ENCODE peak calls at places on chromosomes 12 and 14, in seven cellular contexts. P is ovary; X is left ventricle myocardium inferior; R is CD8-positive, alpha-beta memory T cell; M is CD8-positive, alpha-beta T cell; H is cardiac muscle cell; J is thoracic aorta. G is an unnamed sample.

GRCh38 chr12:92543872-92544271 is 158.9 kb upstream of the PLEKHG7 start:
- DNase-seq in P (no peak), X (no peak), R (no peak), M (no peak), H (no peak), J (no peak), G (no peak)

GRCh38 chr14:22996823-22997301 is 13.1 kb downstream of the C14orf93 start:
- DNase-seq in P (peak), X (no peak), R (no peak), M (no peak), H (no peak), J (no peak), G (no peak)

GRCh38 chr12:105598032-105598431 is 267.5 kb downstream of the C12orf75 start:
- DNase-seq in P (no peak), X (no peak), R (no peak), M (no peak), H (no peak), J (no peak), G (no peak)

GRCh38 chr14:105315941-105316562 is 1.5 kb downstream of the PACS2 start:
- DNase-seq in P (no peak), X (no peak), R (no peak), M (peak), H (no peak), J (no peak), G (no peak)

GRCh38 chr12:122081697-122082221 is 3.2 kb downstream of the MLXIP start:
- DNase-seq in P (peak), X (peak), R (peak), M (peak), H (peak), J (no peak), G (no peak)

GRCh38 chr12:6958609-6959375 is 7.6 kb downstream of the PTPN6 start:
- DNase-seq in P (peak), X (peak), R (peak), M (peak), H (no peak), J (no peak), G (no peak)

GRCh38 chr12:131455581-131456110 is 255.2 kb upstream of the SFSWAP start:
- DNase-seq in P (no peak), X (no peak), R (no peak), M (no peak), H (no peak), J (no peak), G (no peak)

GRCh38 chr12:15336772-15337553 is 14.7 kb downstream of the PTPRO start:
- DNase-seq in P (no peak), X (no peak), R (no peak), M (no peak), H (peak), J (no peak), G (no peak)

GRCh38 chr14:75794615-75795038 is 133.6 kb downstream of the TTLL5 start:
- DNase-seq in P (no peak), X (no peak), R (no peak), M (no peak), H (peak), J (no peak), G (no peak)

GRCh38 chr12:31591308-31591901 is 469 bp upstream of the DENND5B start:
- DNase-seq in P (peak), X (no peak), R (no peak), M (no peak), H (peak), J (no peak), G (peak)

GRCh38 chr12:66688836-66689439 is 10.1 kb upstream of the GRIP1 start:
- DNase-seq in P (no peak), X (no peak), R (peak), M (peak), H (peak), J (no peak), G (no peak)

GRCh38 chr14:94145902-94146527 is 16.6 kb upstream of the IFI27L2 start:
- DNase-seq in P (no peak), X (no peak), R (no peak), M (no peak), H (no peak), J (no peak), G (no peak)

GRCh38 chr12:23895792-23896218 is 53.7 kb downstream of the SOX5 start:
- DNase-seq in P (no peak), X (no peak), R (no peak), M (no peak), H (no peak), J (no peak), G (no peak)

GRCh38 chr14:44889600-44890479 is 71.9 kb downstream of the KLHL28 start:
- DNase-seq in P (no peak), X (no peak), R (no peak), M (no peak), H (peak), J (no peak), G (no peak)

GRCh38 chr12:21941522-21942376 is 523 bp upstream of the ABCC9 start:
- DNase-seq in P (peak), X (peak), R (no peak), M (no peak), H (peak), J (no peak), G (no peak)

GRCh38 chr14:97995571-97995970 is 1198.4 kb downstream of the VRK1 start:
- DNase-seq in P (no peak), X (no peak), R (no peak), M (no peak), H (no peak), J (no peak), G (no peak)

GRCh38 chr14:89165189-89165809 is 251.7 kb downstream of the FOXN3 start:
- DNase-seq in P (no peak), X (no peak), R (no peak), M (no peak), H (peak), J (no peak), G (no peak)

GRCh38 chr14:46973295-46973694 is 321.7 kb upstream of the RPL10L start:
- DNase-seq in P (no peak), X (no peak), R (no peak), M (no peak), H (no peak), J (no peak), G (no peak)

GRCh38 chr12:69698054-69698453 is 1.0 kb downstream of the BEST3 start:
- DNase-seq in P (no peak), X (no peak), R (no peak), M (no peak), H (no peak), J (no peak), G (no peak)

GRCh38 chr12:128693771-128694170 is 130.0 kb downstream of the SLC15A4 start:
- DNase-seq in P (no peak), X (no peak), R (no peak), M (no peak), H (no peak), J (no peak), G (no peak)

GRCh38 chr12:54622463-54623183 is 12.1 kb downstream of the LACRT start:
- DNase-seq in P (no peak), X (no peak), R (no peak), M (no peak), H (peak), J (no peak), G (no peak)

GRCh38 chr14:25472700-25473099 is 422.8 kb upstream of the STXBP6 start:
- DNase-seq in P (no peak), X (no peak), R (no peak), M (no peak), H (no peak), J (no peak), G (no peak)

GRCh38 chr14:101230851-101231550 is 327.5 kb upstream of the RTL1 start:
- DNase-seq in P (no peak), X (no peak), R (no peak), M (no peak), H (no peak), J (no peak), G (no peak)

GRCh38 chr12:115683240-115683765 is 594.2 kb downstream of the MED13L start:
- DNase-seq in P (no peak), X (no peak), R (no peak), M (no peak), H (no peak), J (no peak), G (no peak)

GRCh38 chr12:116303929-116304328 is 26.4 kb upstream of the MED13L start:
- DNase-seq in P (no peak), X (no peak), R (no peak), M (no peak), H (peak), J (no peak), G (no peak)

GRCh38 chr12:10719482-10719881 is 3.6 kb downstream of the YBX3 start:
- DNase-seq in P (no peak), X (peak), R (no peak), M (no peak), H (peak), J (no peak), G (no peak)

GRCh38 chr14:31090872-31091764 is 64.9 kb upstream of the STRN3 start:
- DNase-seq in P (no peak), X (no peak), R (no peak), M (no peak), H (peak), J (peak), G (no peak)

DNA sequence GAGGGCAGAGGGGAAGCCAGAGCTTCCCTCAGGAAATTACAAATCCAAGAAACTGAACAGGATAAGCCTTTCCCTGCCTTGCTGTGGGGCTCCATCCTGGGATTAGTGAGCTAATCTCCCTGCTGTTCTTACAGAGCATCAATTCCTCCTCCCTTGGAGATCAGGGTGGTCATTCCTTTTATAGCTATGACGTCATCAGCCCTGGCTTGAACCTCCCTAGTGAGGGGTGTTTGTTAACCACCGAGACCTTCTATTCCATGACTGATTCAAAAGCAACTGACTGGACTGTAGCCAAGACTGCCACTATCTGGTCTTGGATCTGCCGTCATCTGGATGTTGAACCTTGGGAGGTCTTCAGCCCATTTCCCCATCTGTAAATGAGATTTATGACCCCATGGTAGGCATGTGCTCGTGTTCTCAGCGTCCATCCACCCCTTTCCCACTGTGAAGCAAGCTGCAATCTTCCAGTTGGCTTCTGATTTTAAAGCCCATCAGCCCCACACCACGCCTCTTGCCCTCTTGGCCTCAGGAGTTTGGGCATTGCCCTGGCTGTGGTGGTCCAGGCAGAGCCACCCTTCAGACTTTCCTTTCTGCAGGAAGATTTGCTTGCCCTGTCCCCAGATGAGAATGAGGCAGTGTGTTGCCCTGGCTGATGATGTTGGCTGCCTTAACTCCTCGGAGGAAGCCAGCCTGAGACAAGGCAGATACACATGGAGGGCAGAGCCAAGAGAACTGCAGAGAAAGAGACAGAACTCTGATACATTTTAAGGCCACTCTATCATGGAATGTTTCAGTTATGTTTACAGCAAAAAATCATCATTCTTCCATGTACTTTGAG is 59.6 kb upstream of the ACTN1 start:
- DNase-seq in P (no peak), X (no peak), R (no peak), M (no peak), H (peak), J (no peak), G (no peak)
- H3K27ac ChIP-seq in P (no peak), X (peak), R (no peak), M (no peak), H (no peak), J (peak), G (no peak)

DNA sequence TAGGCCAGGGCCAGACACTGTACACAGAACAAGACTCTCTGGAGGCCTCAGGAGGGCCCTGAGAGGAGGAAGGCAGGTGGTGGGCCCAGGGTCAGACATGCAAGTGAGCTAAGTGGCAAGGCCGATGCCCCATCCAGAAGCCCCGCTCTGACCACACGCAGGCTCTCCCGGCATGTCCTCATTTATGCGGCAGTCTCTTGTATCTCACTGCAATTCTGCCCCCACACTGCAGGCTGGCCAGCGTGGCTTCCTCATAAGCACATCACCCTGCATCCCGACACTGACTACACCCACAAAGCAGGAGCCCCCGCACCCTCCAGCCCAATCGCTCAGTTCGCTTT is 17.5 kb downstream of the SSH1 start:
- DNase-seq in P (no peak), X (peak), R (no peak), M (no peak), H (no peak), J (no peak), G (no peak)
- H3K27ac ChIP-seq in P (no peak), X (peak), R (no peak), M (no peak), H (peak), J (peak), G (peak)

GRCh38 chr14:55131782-55132181 is 2.7 kb downstream of the LGALS3 start:
- DNase-seq in P (no peak), X (no peak), R (no peak), M (no peak), H (peak), J (no peak), G (no peak)
- H3K27ac ChIP-seq in P (peak), X (peak), R (no peak), M (no peak), H (no peak), J (no peak), G (no peak)

GRCh38 chr12:62700091-62700490 is 233.5 kb downstream of the MON2 start:
- DNase-seq in P (no peak), X (no peak), R (no peak), M (no peak), H (no peak), J (no peak), G (no peak)

GRCh38 chr12:62701492-62701891 is 233.5 kb downstream of the PPM1H start:
- DNase-seq in P (no peak), X (no peak), R (no peak), M (no peak), H (no peak), J (no peak), G (no peak)

GRCh38 chr12:62697893-62698292 is 231.3 kb downstream of the MON2 start:
- DNase-seq in P (no peak), X (no peak), R (no peak), M (no peak), H (peak), J (no peak), G (no peak)

GRCh38 chr12:62698701-62699101 is 232.1 kb downstream of the MON2 start:
- DNase-seq in P (no peak), X (no peak), R (no peak), M (no peak), H (peak), J (no peak), G (no peak)

DNA sequence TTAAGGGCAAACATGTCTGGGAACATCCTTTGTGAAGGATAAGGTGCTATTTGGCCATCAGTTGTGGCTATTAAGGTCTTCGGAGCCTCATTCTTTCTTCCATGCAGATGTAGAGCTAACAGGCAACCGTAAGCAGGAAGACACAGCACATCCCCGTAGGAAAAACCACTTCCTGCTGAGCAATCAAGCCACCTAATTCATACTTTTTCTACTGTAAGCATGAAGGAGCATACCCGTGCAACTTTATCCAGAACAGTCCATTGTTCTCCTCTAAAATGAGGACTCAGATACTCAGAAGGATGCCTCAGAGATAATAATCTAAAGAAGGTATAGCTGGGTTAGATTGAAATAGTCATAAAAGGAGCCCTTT is 232.0 kb downstream of the PPM1H start:
- DNase-seq in P (no peak), X (no peak), R (no peak), M (no peak), H (peak), J (no peak), G (no peak)
- H3K27ac ChIP-seq in P (no peak), X (peak), R (no peak), M (no peak), H (no peak), J (peak), G (no peak)

GRCh38 chr12:120688527-120689071 is 1.6 kb downstream of the MLEC start:
- DNase-seq in P (no peak), X (no peak), R (no peak), M (no peak), H (peak), J (no peak), G (no peak)
- H3K27ac ChIP-seq in P (no peak), X (peak), R (peak), M (no peak), H (peak), J (no peak), G (no peak)

DNA sequence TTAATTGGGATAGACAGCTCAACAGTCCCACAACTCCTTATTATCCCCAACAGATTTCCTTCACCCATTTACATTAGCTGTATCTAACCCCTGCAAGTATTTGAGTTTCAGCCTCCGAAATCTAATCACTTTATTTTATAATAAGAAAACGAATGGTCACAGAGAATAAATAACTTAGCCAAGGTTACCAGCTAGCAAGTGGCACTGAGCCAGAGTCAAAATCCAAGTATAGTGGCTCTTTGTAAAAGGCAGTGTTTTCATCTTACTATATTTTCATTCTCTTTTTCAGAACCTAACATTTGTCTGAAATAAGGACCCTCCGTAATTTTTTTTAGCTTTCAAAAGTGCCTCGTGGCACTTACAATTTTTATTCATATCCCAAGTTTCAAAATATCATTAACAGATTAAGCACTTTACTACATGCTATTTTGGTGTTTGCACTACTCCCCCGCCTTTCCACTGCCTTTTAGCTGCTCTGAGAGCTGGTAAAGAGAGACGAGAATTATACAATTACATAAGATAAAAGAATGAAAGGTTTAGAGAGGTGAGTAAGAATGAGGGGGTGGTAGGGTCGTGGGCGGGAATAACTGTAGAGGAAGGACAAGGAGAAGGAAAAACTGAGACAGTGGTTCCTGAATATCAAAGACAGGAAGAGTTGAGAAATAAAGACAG is 3.7 kb upstream of the USP15 start:
- DNase-seq in P (no peak), X (no peak), R (no peak), M (no peak), H (peak), J (no peak), G (no peak)
- H3K27ac ChIP-seq in P (peak), X (peak), R (no peak), M (no peak), H (no peak), J (no peak), G (no peak)

DNA sequence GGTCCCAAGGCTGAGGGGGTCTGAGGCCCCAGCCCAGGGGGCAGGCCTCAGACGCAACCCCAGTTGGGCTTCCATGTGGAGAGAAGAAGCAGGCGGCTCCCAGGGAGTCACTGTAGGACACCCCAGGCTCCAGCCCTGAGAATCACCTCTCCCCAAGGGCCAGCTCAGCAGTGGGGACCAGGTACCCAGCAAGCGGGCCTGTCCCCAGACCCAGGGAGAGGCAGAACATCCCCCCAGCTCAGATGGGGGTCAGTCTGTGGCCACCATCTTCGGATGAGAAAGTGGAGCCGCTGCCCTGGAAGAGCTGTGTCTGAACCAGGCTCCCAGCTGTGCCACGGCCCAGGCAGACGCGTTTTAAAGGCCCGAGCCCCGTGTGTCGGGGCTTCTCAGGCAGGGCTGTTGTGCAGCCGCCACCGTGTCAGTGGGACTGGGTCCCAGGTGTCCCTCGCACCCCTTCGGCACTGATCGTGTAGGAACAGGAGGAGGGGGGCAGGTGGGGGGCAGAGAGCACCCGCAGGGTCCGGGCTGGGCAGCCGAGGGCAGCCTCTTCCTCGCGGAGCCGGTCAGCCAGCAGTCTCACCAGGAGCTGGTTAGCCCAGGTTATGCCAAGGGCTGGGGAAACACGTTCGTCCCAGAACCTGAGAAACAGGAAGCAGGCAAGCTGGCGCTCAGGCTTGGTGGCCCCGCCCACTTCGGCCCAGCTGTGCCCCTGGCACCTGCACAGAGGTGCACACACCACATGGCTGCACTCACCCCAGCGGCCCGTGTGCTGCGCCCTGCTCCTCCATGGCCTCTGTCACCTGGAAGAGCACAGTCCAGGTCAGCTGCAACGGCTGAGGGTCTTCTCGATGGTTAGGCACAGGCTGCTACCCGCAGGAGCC is 16.6 kb downstream of the XRCC3 start:
- DNase-seq in P (no peak), X (peak), R (no peak), M (no peak), H (no peak), J (no peak), G (no peak)
- H3K27ac ChIP-seq in P (no peak), X (peak), R (no peak), M (no peak), H (no peak), J (no peak), G (no peak)

GRCh38 chr14:71686677-71687076 is 245.6 kb upstream of the RGS6 start:
- DNase-seq in P (peak), X (no peak), R (no peak), M (no peak), H (peak), J (no peak), G (no peak)
- H3K27ac ChIP-seq in P (peak), X (no peak), R (no peak), M (no peak), H (no peak), J (peak), G (no peak)

GRCh38 chr14:52269100-52269499 is 1.6 kb downstream of the PTGDR start:
- DNase-seq in P (no peak), X (no peak), R (no peak), M (no peak), H (no peak), J (no peak), G (no peak)

GRCh38 chr14:52272375-52272774 is 4.9 kb downstream of the PTGDR start:
- DNase-seq in P (no peak), X (no peak), R (peak), M (no peak), H (peak), J (no peak), G (no peak)

GRCh38 chr14:52268191-52269061 is 928 bp downstream of the PTGDR start:
- DNase-seq in P (no peak), X (no peak), R (no peak), M (peak), H (peak), J (no peak), G (no peak)

GRCh38 chr14:52275372-52275771 is 7.9 kb downstream of the PTGDR start:
- DNase-seq in P (no peak), X (no peak), R (no peak), M (no peak), H (no peak), J (no peak), G (no peak)

GRCh38 chr14:52271538-52271937 is 4.0 kb downstream of the PTGDR start:
- DNase-seq in P (no peak), X (no peak), R (no peak), M (no peak), H (no peak), J (no peak), G (no peak)
- H3K27ac ChIP-seq in P (no peak), X (no peak), R (no peak), M (no peak), H (no peak), J (no peak), G (no peak)

GRCh38 chr14:73403181-73403752 is 55.1 kb downstream of the NUMB start:
- DNase-seq in P (no peak), X (no peak), R (no peak), M (no peak), H (no peak), J (no peak), G (no peak)
- H3K27ac ChIP-seq in P (no peak), X (peak), R (no peak), M (no peak), H (peak), J (no peak), G (no peak)

G was measured in caudate nucleus.